ENCODE peak calls at places on chromosomes 7 and 10, in six cellular contexts. One of them, this sample, is unnamed.

GRCh38 chr10:80462277-80462985 is 8.3 kb downstream of the TSPAN14 start:
- DNase-seq in right lobe of liver: no peak
- DNase-seq in GM06990: no peak
- DNase-seq in G401: no peak
- DNase-seq in ecto neural progenitor cell: no peak
- DNase-seq in CD4-positive, alpha-beta T cell: no peak
- DNase-seq in this sample: no peak

GRCh38 chr10:129897851-129898463 is 66.1 kb downstream of the EBF3 start:
- DNase-seq in right lobe of liver: no peak
- DNase-seq in GM06990: no peak
- DNase-seq in G401: no peak
- DNase-seq in ecto neural progenitor cell: no peak
- DNase-seq in CD4-positive, alpha-beta T cell: no peak
- DNase-seq in this sample: no peak

GRCh38 chr7:26675143-26675887 is 189.1 kb downstream of the SKAP2 start:
- DNase-seq in right lobe of liver: no peak
- DNase-seq in GM06990: no peak
- DNase-seq in G401: no peak
- DNase-seq in ecto neural progenitor cell: no peak
- DNase-seq in CD4-positive, alpha-beta T cell: no peak
- DNase-seq in this sample: no peak

GRCh38 chr7:41977165-41977651 is 259.8 kb downstream of the GLI3 start:
- DNase-seq in right lobe of liver: no peak
- DNase-seq in GM06990: no peak
- DNase-seq in G401: peak
- DNase-seq in ecto neural progenitor cell: no peak
- DNase-seq in CD4-positive, alpha-beta T cell: no peak
- DNase-seq in this sample: no peak

GRCh38 chr7:156897673-156898072 is 4.7 kb upstream of the LMBR1 start:
- DNase-seq in right lobe of liver: no peak
- DNase-seq in GM06990: no peak
- DNase-seq in G401: no peak
- DNase-seq in ecto neural progenitor cell: no peak
- DNase-seq in CD4-positive, alpha-beta T cell: no peak
- DNase-seq in this sample: no peak

GRCh38 chr10:111486346-111486745 is 409.5 kb downstream of the ADRA2A start:
- DNase-seq in right lobe of liver: no peak
- DNase-seq in GM06990: no peak
- DNase-seq in G401: peak
- DNase-seq in ecto neural progenitor cell: no peak
- DNase-seq in CD4-positive, alpha-beta T cell: no peak
- DNase-seq in this sample: no peak

GRCh38 chr7:124460555-124460954 is 305.0 kb downstream of the GPR37 start:
- DNase-seq in right lobe of liver: no peak
- DNase-seq in GM06990: no peak
- DNase-seq in G401: no peak
- DNase-seq in ecto neural progenitor cell: no peak
- DNase-seq in CD4-positive, alpha-beta T cell: no peak
- DNase-seq in this sample: no peak

GRCh38 chr10:24642921-24643678 is 80.6 kb downstream of the ARHGAP21 start:
- DNase-seq in right lobe of liver: no peak
- DNase-seq in GM06990: no peak
- DNase-seq in G401: peak
- DNase-seq in ecto neural progenitor cell: no peak
- DNase-seq in CD4-positive, alpha-beta T cell: no peak
- DNase-seq in this sample: no peak

GRCh38 chr7:3097734-3098133 is 54.1 kb upstream of the CARD11 start:
- DNase-seq in right lobe of liver: no peak
- DNase-seq in GM06990: no peak
- DNase-seq in G401: no peak
- DNase-seq in ecto neural progenitor cell: no peak
- DNase-seq in CD4-positive, alpha-beta T cell: no peak
- DNase-seq in this sample: no peak

GRCh38 chr7:83366629-83367028 is 203.9 kb upstream of the PCLO start:
- DNase-seq in right lobe of liver: no peak
- DNase-seq in GM06990: no peak
- DNase-seq in G401: no peak
- DNase-seq in ecto neural progenitor cell: no peak
- DNase-seq in CD4-positive, alpha-beta T cell: no peak
- DNase-seq in this sample: no peak

GRCh38 chr7:45918556-45918955 is 2.5 kb downstream of the IGFBP3 start:
- DNase-seq in right lobe of liver: no peak
- DNase-seq in GM06990: no peak
- DNase-seq in G401: no peak
- DNase-seq in ecto neural progenitor cell: no peak
- DNase-seq in CD4-positive, alpha-beta T cell: no peak
- DNase-seq in this sample: no peak

GRCh38 chr10:124732931-124733536 is 11.1 kb downstream of the FAM53B start:
- DNase-seq in right lobe of liver: no peak
- DNase-seq in GM06990: peak
- DNase-seq in G401: no peak
- DNase-seq in ecto neural progenitor cell: no peak
- DNase-seq in CD4-positive, alpha-beta T cell: peak
- DNase-seq in this sample: peak

GRCh38 chr7:112789453-112789823 is 755 bp downstream of the TMEM168 start:
- DNase-seq in right lobe of liver: no peak
- DNase-seq in GM06990: no peak
- DNase-seq in G401: no peak
- DNase-seq in ecto neural progenitor cell: no peak
- DNase-seq in CD4-positive, alpha-beta T cell: no peak
- DNase-seq in this sample: no peak

GRCh38 chr7:74101061-74101681 is 17.6 kb downstream of the LIMK1 start:
- DNase-seq in right lobe of liver: no peak
- DNase-seq in GM06990: peak
- DNase-seq in G401: no peak
- DNase-seq in ecto neural progenitor cell: no peak
- DNase-seq in CD4-positive, alpha-beta T cell: no peak
- DNase-seq in this sample: peak

GRCh38 chr7:5296627-5297226 is 14.0 kb downstream of the SLC29A4 start:
- DNase-seq in right lobe of liver: no peak
- DNase-seq in GM06990: peak
- DNase-seq in G401: no peak
- DNase-seq in ecto neural progenitor cell: peak
- DNase-seq in CD4-positive, alpha-beta T cell: peak
- DNase-seq in this sample: peak

GRCh38 chr7:150685219-150686029 is at the start of gene GIMAP2:
- DNase-seq in right lobe of liver: no peak
- DNase-seq in GM06990: peak
- DNase-seq in G401: peak
- DNase-seq in ecto neural progenitor cell: no peak
- DNase-seq in CD4-positive, alpha-beta T cell: peak
- DNase-seq in this sample: peak

GRCh38 chr7:40204581-40204980 is 69.8 kb downstream of the SUGCT start:
- DNase-seq in right lobe of liver: no peak
- DNase-seq in GM06990: no peak
- DNase-seq in G401: no peak
- DNase-seq in ecto neural progenitor cell: no peak
- DNase-seq in CD4-positive, alpha-beta T cell: no peak
- DNase-seq in this sample: no peak

GRCh38 chr10:63363951-63364350 is 101.8 kb downstream of the JMJD1C start:
- DNase-seq in right lobe of liver: no peak
- DNase-seq in GM06990: no peak
- DNase-seq in G401: no peak
- DNase-seq in ecto neural progenitor cell: no peak
- DNase-seq in CD4-positive, alpha-beta T cell: no peak
- DNase-seq in this sample: no peak